ENCODE peak calls at places on chromosomes 3 and 15, in eight cellular contexts. B is choroid plexus epithelial cell, V is fibroblast of the aortic adventitia, K is coronary artery, Z is left lung, E is IMR-90, J is GM12864, X is fibroblast of mammary gland. O is an unnamed sample.

GRCh38 chr3:11143476-11143875 is 10.8 kb upstream of the HRH1 start:
- DNase-seq in B (no peak), V (no peak), K (no peak), Z (no peak), E (peak), J (no peak), X (peak), O (no peak)

GRCh38 chr3:125589743-125590142 is 5.6 kb downstream of the OSBPL11 start:
- DNase-seq in B (peak), V (peak), K (no peak), Z (no peak), E (no peak), J (peak), X (no peak), O (no peak)

GRCh38 chr3:9715127-9715526 is 11.5 kb downstream of the CPNE9 start:
- DNase-seq in B (no peak), V (no peak), K (no peak), Z (no peak), E (no peak), J (no peak), X (no peak), O (no peak)

GRCh38 chr3:143775401-143775970 is 72.8 kb downstream of the SLC9A9 start:
- DNase-seq in B (peak), V (peak), K (no peak), Z (no peak), E (peak), J (peak), X (peak), O (peak)

GRCh38 chr3:121481116-121481895 is 64.5 kb downstream of the POLQ start:
- DNase-seq in B (peak), V (peak), K (no peak), Z (no peak), E (peak), J (no peak), X (no peak), O (peak)

GRCh38 chr3:195453236-195453635 is 10.4 kb upstream of the ACAP2 start:
- DNase-seq in B (no peak), V (no peak), K (no peak), Z (no peak), E (no peak), J (no peak), X (no peak), O (no peak)

GRCh38 chr3:37621771-37622170 is 239.9 kb upstream of the CTDSPL start:
- DNase-seq in B (no peak), V (no peak), K (no peak), Z (no peak), E (no peak), J (no peak), X (no peak), O (no peak)

GRCh38 chr3:46705751-46706572 is 4.8 kb downstream of the TMIE start:
- DNase-seq in B (peak), V (peak), K (peak), Z (peak), E (peak), J (no peak), X (peak), O (peak)

DNA sequence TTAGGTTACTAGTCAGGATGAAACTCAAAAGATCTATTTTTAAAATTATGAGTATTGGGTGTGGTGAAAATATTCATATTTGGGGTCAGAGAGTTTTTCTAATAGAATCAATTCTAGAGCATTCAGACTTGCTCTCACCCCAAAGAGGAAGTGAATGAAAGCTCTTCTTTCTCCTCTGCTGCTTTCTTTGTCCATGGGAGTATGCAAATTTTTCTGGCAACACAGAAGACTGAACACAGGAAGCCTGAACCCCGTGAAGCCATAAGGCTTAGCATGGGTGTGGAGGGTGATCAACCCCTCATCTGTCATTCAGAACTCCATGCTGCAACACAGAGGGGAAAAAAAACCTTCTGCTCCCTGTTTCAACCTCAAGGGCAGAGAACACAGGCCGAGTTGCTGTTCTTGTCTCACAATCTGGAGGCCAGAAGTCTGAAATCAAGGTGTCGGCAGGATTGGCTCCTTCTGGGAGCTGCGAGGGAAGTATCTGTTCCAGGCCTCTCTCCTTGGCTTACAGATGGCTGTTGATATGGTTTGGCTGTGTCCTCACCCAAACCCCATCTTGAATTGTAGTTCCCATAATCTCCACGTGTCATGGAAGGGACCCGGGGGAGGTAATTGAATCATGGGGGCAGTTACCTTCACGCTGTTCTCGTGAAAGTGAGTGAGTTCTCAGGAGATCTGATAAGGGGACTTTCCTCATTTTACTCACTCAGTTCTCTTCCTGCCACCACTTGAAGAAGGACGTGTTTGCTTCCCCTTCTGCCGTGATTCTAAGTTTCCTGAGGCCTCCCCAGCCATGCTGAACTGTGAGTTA is 33.7 kb upstream of the CD47 start:
- DNase-seq in B (no peak), V (no peak), K (no peak), Z (no peak), E (no peak), J (peak), X (no peak), O (peak)
- H3K4me3 ChIP-seq in B (no peak), V (no peak), K (no peak), Z (peak), E (no peak), J (peak), X (no peak), O (no peak)

GRCh38 chr3:117898722-117899121 is 1135.9 kb downstream of the IGSF11 start:
- DNase-seq in B (peak), V (no peak), K (no peak), Z (no peak), E (no peak), J (no peak), X (peak), O (peak)
- TF ChIP-seq CTCF in B (peak), V (peak), K (no peak), Z (no peak), E (peak), J (peak), X (peak), O (peak)

GRCh38 chr3:184526158-184526483 is 35.5 kb upstream of the EPHB3 start:
- DNase-seq in B (no peak), V (peak), K (no peak), Z (no peak), E (no peak), J (no peak), X (peak), O (no peak)
- H3K4me3 ChIP-seq in B (no peak), V (peak), K (peak), Z (peak), E (no peak), J (no peak), X (no peak), O (no peak)

GRCh38 chr3:64475037-64475436 is 212.8 kb downstream of the ADAMTS9 start:
- DNase-seq in B (no peak), V (no peak), K (no peak), Z (no peak), E (no peak), J (no peak), X (no peak), O (no peak)
- TF ChIP-seq CTCF in B (peak), V (no peak), K (no peak), Z (no peak), E (no peak), J (peak), X (no peak), O (peak)

GRCh38 chr3:140187648-140188221 is 252.8 kb downstream of the CLSTN2 start:
- DNase-seq in B (no peak), V (no peak), K (no peak), Z (no peak), E (no peak), J (no peak), X (no peak), O (no peak)

GRCh38 chr3:140188285-140188684 is 253.3 kb downstream of the CLSTN2 start:
- DNase-seq in B (no peak), V (no peak), K (no peak), Z (no peak), E (no peak), J (no peak), X (no peak), O (no peak)

GRCh38 chr3:140185375-140185774 is 250.4 kb downstream of the CLSTN2 start:
- DNase-seq in B (no peak), V (no peak), K (no peak), Z (no peak), E (no peak), J (no peak), X (no peak), O (no peak)

GRCh38 chr3:140187028-140187427 is 252.0 kb downstream of the CLSTN2 start:
- DNase-seq in B (no peak), V (no peak), K (no peak), Z (no peak), E (no peak), J (no peak), X (no peak), O (no peak)

GRCh38 chr3:140186421-140186920 is 251.5 kb downstream of the CLSTN2 start:
- DNase-seq in B (peak), V (peak), K (no peak), Z (no peak), E (peak), J (no peak), X (peak), O (peak)
- H3K4me3 ChIP-seq in B (no peak), V (no peak), K (no peak), Z (no peak), E (no peak), J (no peak), X (no peak), O (no peak)

GRCh38 chr15:85330941-85331588 is 49.3 kb upstream of the AKAP13 start:
- DNase-seq in B (peak), V (peak), K (peak), Z (peak), E (peak), J (peak), X (peak), O (peak)
- TF ChIP-seq CTCF in B (peak), V (peak), K (peak), Z (peak), E (peak), J (peak), X (peak), O (peak)

GRCh38 chr15:40323239-40323952 is at the start of gene INAFM2:
- DNase-seq in B (peak), V (peak), K (peak), Z (peak), E (peak), J (peak), X (peak), O (peak)

GRCh38 chr15:40327338-40327917 is 3.9 kb downstream of the INAFM2 start:
- DNase-seq in B (no peak), V (no peak), K (no peak), Z (no peak), E (no peak), J (no peak), X (no peak), O (no peak)

GRCh38 chr15:40325188-40325587 is 1.7 kb downstream of the INAFM2 start:
- DNase-seq in B (no peak), V (no peak), K (no peak), Z (no peak), E (peak), J (no peak), X (no peak), O (no peak)

GRCh38 chr15:40323953-40324937 is 753 bp downstream of the INAFM2 start:
- DNase-seq in B (no peak), V (no peak), K (no peak), Z (peak), E (no peak), J (no peak), X (no peak), O (no peak)

GRCh38 chr15:40325700-40326099 is 2.2 kb downstream of the INAFM2 start:
- DNase-seq in B (no peak), V (no peak), K (no peak), Z (no peak), E (no peak), J (no peak), X (no peak), O (no peak)
- H3K4me3 ChIP-seq in B (no peak), V (no peak), K (peak), Z (peak), E (peak), J (no peak), X (no peak), O (no peak)

GRCh38 chr15:65386376-65386775 is 8.6 kb upstream of the IGDCC3 start:
- DNase-seq in B (no peak), V (no peak), K (no peak), Z (no peak), E (no peak), J (no peak), X (no peak), O (no peak)

GRCh38 chr15:65384505-65384894 is 6.7 kb upstream of the IGDCC3 start:
- DNase-seq in B (no peak), V (no peak), K (no peak), Z (no peak), E (no peak), J (no peak), X (no peak), O (no peak)

GRCh38 chr15:65386886-65387285 is 9.1 kb upstream of the IGDCC3 start:
- DNase-seq in B (no peak), V (no peak), K (no peak), Z (no peak), E (no peak), J (no peak), X (no peak), O (no peak)

GRCh38 chr15:65384895-65385867 is 7.4 kb upstream of the IGDCC3 start:
- DNase-seq in B (peak), V (peak), K (peak), Z (peak), E (peak), J (peak), X (peak), O (peak)

DNA sequence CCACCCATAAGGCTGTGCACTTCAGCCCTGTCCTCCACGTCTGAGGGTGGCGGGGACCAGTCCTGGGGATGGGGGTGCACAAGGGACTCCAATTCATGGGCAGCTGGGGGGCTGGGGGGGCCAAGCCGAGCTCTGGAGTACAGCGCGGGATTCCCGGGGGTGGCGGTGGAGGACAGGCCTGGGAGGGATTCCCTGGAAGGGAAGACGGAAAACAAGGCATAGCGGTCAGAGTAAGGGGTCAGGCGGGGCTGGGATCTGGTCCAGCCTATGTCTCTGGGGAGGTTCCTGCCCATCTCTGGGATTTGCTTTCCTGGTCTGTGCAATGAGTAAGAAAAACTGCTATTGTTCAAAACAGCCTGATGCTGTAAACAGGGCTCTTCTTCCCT is 8.1 kb upstream of the IGDCC3 start:
- DNase-seq in B (peak), V (peak), K (no peak), Z (no peak), E (no peak), J (no peak), X (peak), O (peak)
- TF ChIP-seq CTCF in B (no peak), V (no peak), K (no peak), Z (no peak), E (no peak), J (no peak), X (no peak), O (no peak)

GRCh38 chr15:60591491-60592385 is 112.8 kb upstream of the ICE2 start:
- DNase-seq in B (no peak), V (no peak), K (peak), Z (peak), E (no peak), J (no peak), X (no peak), O (peak)
- H3K4me3 ChIP-seq in B (peak), V (peak), K (peak), Z (peak), E (peak), J (peak), X (peak), O (peak)